ENCODE peak calls at places on chromosomes 7 and 10, in seven cellular contexts. E, D, P, W, R, Q and H are unnamed samples.

GRCh38 chr10:121131426-121132277 is 280.5 kb downstream of the WDR11 start:
- DNase-seq in R (no peak), P (peak; percentile 21), Q (no peak), D (no peak), W (no peak), E (no peak), H (no peak)

GRCh38 chr7:137020351-137020750 is 151.9 kb downstream of the CHRM2 start:
- DNase-seq in P (no peak), D (no peak), Q (no peak), E (no peak), R (no peak), W (peak; percentile 75), H (no peak)

GRCh38 chr7:119197872-119198527 is 973.5 kb downstream of the ANKRD7 start:
- DNase-seq in R (peak; percentile 41), W (peak; percentile 57), Q (no peak), E (peak; percentile 13), P (no peak), D (peak; percentile 25), H (no peak)

GRCh38 chr7:100093054-100093453 is 4.3 kb downstream of the COPS6 start:
- DNase-seq in R (no peak), W (no peak), D (no peak), Q (no peak), P (no peak), E (no peak), H (no peak)

GRCh38 chr7:148982596-148983219 is 45.6 kb downstream of the PDIA4 start:
- DNase-seq in P (no peak), R (no peak), D (no peak), Q (peak; percentile 38), E (peak; percentile 34), W (no peak), H (no peak)

GRCh38 chr10:119283387-119283786 is 76.0 kb downstream of the GRK5 start:
- DNase-seq in E (no peak), R (no peak), P (no peak), W (no peak), D (no peak), Q (no peak), H (no peak)

GRCh38 chr10:96376483-96376882 is 17.7 kb upstream of the OPALIN start:
- DNase-seq in W (no peak), Q (no peak), D (no peak), R (no peak), P (no peak), E (no peak), H (no peak)

GRCh38 chr7:94301024-94301588 is 93.6 kb upstream of the COL1A2 start:
- DNase-seq in Q (no peak), P (peak; percentile 44), W (no peak), R (peak; percentile 68), D (peak; percentile 26), E (no peak), H (peak; percentile 90)

GRCh38 chr10:76328348-76328747 is 896.9 kb downstream of the LRMDA start:
- DNase-seq in W (no peak), Q (no peak), D (no peak), E (no peak), R (no peak), P (no peak), H (no peak)

GRCh38 chr10:28954211-28954610 is 276.9 kb downstream of the BAMBI start:
- DNase-seq in R (no peak), Q (no peak), P (no peak), D (no peak), W (no peak), E (no peak), H (no peak)

GRCh38 chr10:58385784-58386112 is 538 bp downstream of the TFAM start:
- DNase-seq in E (peak; percentile 49), D (peak; percentile 52), W (peak; percentile 3), P (no peak), R (peak; percentile 45), Q (peak; percentile 40), H (no peak)

GRCh38 chr10:36634916-36635315 is 490.5 kb upstream of the ANKRD30A start:
- DNase-seq in E (no peak), P (no peak), Q (no peak), R (no peak), W (no peak), D (no peak), H (peak; percentile 2)

GRCh38 chr10:71911296-71911954 is 52.8 kb upstream of the CHST3 start:
- DNase-seq in W (no peak), D (no peak), P (no peak), R (no peak), Q (no peak), E (no peak), H (no peak)

GRCh38 chr10:131404886-131405285 is 93.4 kb upstream of the TCERG1L start:
- DNase-seq in D (no peak), W (no peak), P (no peak), Q (no peak), E (no peak), R (no peak), H (no peak)

GRCh38 chr7:26633557-26633956 is 230.8 kb downstream of the SKAP2 start:
- DNase-seq in D (no peak), P (no peak), Q (no peak), E (no peak), R (peak; percentile 73), W (no peak), H (no peak)

GRCh38 chr10:21293518-21294356 is 231.7 kb downstream of the SKIDA1 start:
- DNase-seq in P (no peak), R (no peak), Q (no peak), W (no peak), D (no peak), E (no peak), H (no peak)

GRCh38 chr10:125769175-125769574 is 6.4 kb downstream of the MMP21 start:
- DNase-seq in D (no peak), E (no peak), P (no peak), Q (no peak), W (no peak), R (no peak), H (no peak)

GRCh38 chr7:47217570-47218360 is 364.1 kb downstream of the TNS3 start:
- DNase-seq in D (no peak), W (no peak), R (no peak), E (no peak), P (no peak), Q (no peak), H (no peak)

GRCh38 chr7:158530800-158531609 is 56.6 kb downstream of the PTPRN2 start:
- DNase-seq in P (no peak), D (no peak), E (no peak), Q (no peak), R (no peak), W (peak; percentile 47), H (no peak)

GRCh38 chr7:5766321-5766761 is 15.1 kb downstream of the RNF216 start:
- DNase-seq in D (no peak), W (no peak), P (no peak), R (no peak), E (no peak), Q (no peak), H (no peak)

GRCh38 chr10:80405636-80406035 is 2.7 kb upstream of the PRXL2A start:
- DNase-seq in P (no peak), W (no peak), R (no peak), E (no peak), D (no peak), Q (no peak), H (peak; percentile 25)

GRCh38 chr10:113268186-113268585 is 284.7 kb upstream of the HABP2 start:
- DNase-seq in W (no peak), P (no peak), E (no peak), Q (no peak), R (no peak), D (no peak), H (peak; percentile 73)

GRCh38 chr7:45704683-45705016 is 130.5 kb downstream of the ADCY1 start:
- DNase-seq in E (no peak), W (no peak), R (no peak), D (no peak), Q (peak; percentile 9), P (no peak), H (no peak)

GRCh38 chr10:123517376-123517775 is 148.8 kb upstream of the GPR26 start:
- DNase-seq in P (no peak), D (no peak), W (no peak), E (no peak), R (no peak), Q (no peak), H (no peak)